ENCODE peak calls at places on chromosomes 5 and 9, in ten cellular contexts. One of them, this sample, is unnamed.
A peak's percentile ranks its signal among the peaks of the same experiment; 100 is the strongest.

GRCh38 chr5:149475777-149476176 is 75.5 kb downstream of the CSNK1A1 start:
- DNase-seq in NT2/D1: no peak
- DNase-seq in activated CD4-positive, CD25-positive, alpha-beta regulatory T cell treated with anti-CD3 and anti-CD28 coated beads, Interleukin-2, amount 50 U/mL, for 72 hours: no peak
- DNase-seq in activated T-cell treated with anti-CD3 and anti-CD28 coated beads, Interleukin-2, amount 50 U/mL, for 72 hours: no peak
- DNase-seq in activated CD4-positive, alpha-beta T cell treated with anti-CD3 and anti-CD28 coated beads, Interleukin-2, amount 50 U/mL, for 1 hour: no peak
- DNase-seq in H9: no peak
- DNase-seq in ecto neural progenitor cell: no peak
- DNase-seq in BJ: no peak
- DNase-seq in tibial nerve: no peak
- DNase-seq in KBM-7: no peak
- DNase-seq in this sample: no peak

GRCh38 chr5:33850100-33850594 is 41.6 kb downstream of the ADAMTS12 start:
- DNase-seq in tibial nerve: no peak
- DNase-seq in KBM-7: peak; percentile 2
- DNase-seq in activated CD4-positive, alpha-beta T cell treated with anti-CD3 and anti-CD28 coated beads, Interleukin-2, amount 50 U/mL, for 1 hour: peak; percentile 10
- DNase-seq in activated CD4-positive, CD25-positive, alpha-beta regulatory T cell treated with anti-CD3 and anti-CD28 coated beads, Interleukin-2, amount 50 U/mL, for 72 hours: peak; percentile 36
- DNase-seq in BJ: no peak
- DNase-seq in NT2/D1: peak; percentile 13
- DNase-seq in H9: peak; percentile 55
- DNase-seq in ecto neural progenitor cell: no peak
- DNase-seq in activated T-cell treated with anti-CD3 and anti-CD28 coated beads, Interleukin-2, amount 50 U/mL, for 72 hours: peak; percentile 50
- DNase-seq in this sample: no peak

GRCh38 chr9:21817176-21817575 is 14.7 kb downstream of the MTAP start:
- DNase-seq in activated CD4-positive, CD25-positive, alpha-beta regulatory T cell treated with anti-CD3 and anti-CD28 coated beads, Interleukin-2, amount 50 U/mL, for 72 hours: no peak
- DNase-seq in ecto neural progenitor cell: no peak
- DNase-seq in activated CD4-positive, alpha-beta T cell treated with anti-CD3 and anti-CD28 coated beads, Interleukin-2, amount 50 U/mL, for 1 hour: no peak
- DNase-seq in BJ: no peak
- DNase-seq in tibial nerve: no peak
- DNase-seq in NT2/D1: no peak
- DNase-seq in H9: no peak
- DNase-seq in activated T-cell treated with anti-CD3 and anti-CD28 coated beads, Interleukin-2, amount 50 U/mL, for 72 hours: no peak
- DNase-seq in KBM-7: peak; percentile 35
- DNase-seq in this sample: no peak

GRCh38 chr5:151678146-151678545 is 8.6 kb downstream of the SPARC start:
- DNase-seq in activated CD4-positive, alpha-beta T cell treated with anti-CD3 and anti-CD28 coated beads, Interleukin-2, amount 50 U/mL, for 1 hour: no peak
- DNase-seq in activated T-cell treated with anti-CD3 and anti-CD28 coated beads, Interleukin-2, amount 50 U/mL, for 72 hours: no peak
- DNase-seq in tibial nerve: no peak
- DNase-seq in BJ: no peak
- DNase-seq in activated CD4-positive, CD25-positive, alpha-beta regulatory T cell treated with anti-CD3 and anti-CD28 coated beads, Interleukin-2, amount 50 U/mL, for 72 hours: no peak
- DNase-seq in H9: no peak
- DNase-seq in ecto neural progenitor cell: no peak
- DNase-seq in NT2/D1: no peak
- DNase-seq in KBM-7: peak; percentile 20
- DNase-seq in this sample: no peak

GRCh38 chr5:148949871-148950863 is 112.7 kb downstream of the SH3TC2 start:
- DNase-seq in tibial nerve: no peak
- DNase-seq in activated CD4-positive, CD25-positive, alpha-beta regulatory T cell treated with anti-CD3 and anti-CD28 coated beads, Interleukin-2, amount 50 U/mL, for 72 hours: no peak
- DNase-seq in NT2/D1: no peak
- DNase-seq in ecto neural progenitor cell: no peak
- DNase-seq in activated T-cell treated with anti-CD3 and anti-CD28 coated beads, Interleukin-2, amount 50 U/mL, for 72 hours: no peak
- DNase-seq in KBM-7: no peak
- DNase-seq in H9: no peak
- DNase-seq in BJ: no peak
- DNase-seq in activated CD4-positive, alpha-beta T cell treated with anti-CD3 and anti-CD28 coated beads, Interleukin-2, amount 50 U/mL, for 1 hour: no peak
- DNase-seq in this sample: peak; percentile 75

GRCh38 chr5:135492319-135492626 is 40.1 kb upstream of the TIFAB start:
- DNase-seq in BJ: no peak
- DNase-seq in NT2/D1: no peak
- DNase-seq in ecto neural progenitor cell: no peak
- DNase-seq in tibial nerve: no peak
- DNase-seq in activated CD4-positive, alpha-beta T cell treated with anti-CD3 and anti-CD28 coated beads, Interleukin-2, amount 50 U/mL, for 1 hour: no peak
- DNase-seq in activated CD4-positive, CD25-positive, alpha-beta regulatory T cell treated with anti-CD3 and anti-CD28 coated beads, Interleukin-2, amount 50 U/mL, for 72 hours: no peak
- DNase-seq in KBM-7: no peak
- DNase-seq in H9: no peak
- DNase-seq in activated T-cell treated with anti-CD3 and anti-CD28 coated beads, Interleukin-2, amount 50 U/mL, for 72 hours: no peak
- DNase-seq in this sample: no peak

GRCh38 chr9:123355761-123356520 is at the start of gene CRB2:
- DNase-seq in tibial nerve: no peak
- DNase-seq in ecto neural progenitor cell: peak; percentile 89
- DNase-seq in activated T-cell treated with anti-CD3 and anti-CD28 coated beads, Interleukin-2, amount 50 U/mL, for 72 hours: no peak
- DNase-seq in NT2/D1: peak; percentile 80
- DNase-seq in BJ: no peak
- DNase-seq in KBM-7: no peak
- DNase-seq in activated CD4-positive, alpha-beta T cell treated with anti-CD3 and anti-CD28 coated beads, Interleukin-2, amount 50 U/mL, for 1 hour: no peak
- DNase-seq in H9: peak; percentile 87
- DNase-seq in activated CD4-positive, CD25-positive, alpha-beta regulatory T cell treated with anti-CD3 and anti-CD28 coated beads, Interleukin-2, amount 50 U/mL, for 72 hours: no peak
- DNase-seq in this sample: no peak

GRCh38 chr9:95091574-95091970 is 225.9 kb downstream of the FANCC start:
- DNase-seq in activated T-cell treated with anti-CD3 and anti-CD28 coated beads, Interleukin-2, amount 50 U/mL, for 72 hours: no peak
- DNase-seq in BJ: peak; percentile 86
- DNase-seq in tibial nerve: no peak
- DNase-seq in activated CD4-positive, CD25-positive, alpha-beta regulatory T cell treated with anti-CD3 and anti-CD28 coated beads, Interleukin-2, amount 50 U/mL, for 72 hours: no peak
- DNase-seq in NT2/D1: no peak
- DNase-seq in KBM-7: no peak
- DNase-seq in ecto neural progenitor cell: no peak
- DNase-seq in activated CD4-positive, alpha-beta T cell treated with anti-CD3 and anti-CD28 coated beads, Interleukin-2, amount 50 U/mL, for 1 hour: no peak
- DNase-seq in H9: no peak
- DNase-seq in this sample: no peak

GRCh38 chr9:114538241-114538640 is 33.0 kb upstream of the WHRN start:
- DNase-seq in activated T-cell treated with anti-CD3 and anti-CD28 coated beads, Interleukin-2, amount 50 U/mL, for 72 hours: peak; percentile 6
- DNase-seq in KBM-7: peak; percentile 25
- DNase-seq in tibial nerve: no peak
- DNase-seq in activated CD4-positive, alpha-beta T cell treated with anti-CD3 and anti-CD28 coated beads, Interleukin-2, amount 50 U/mL, for 1 hour: peak; percentile 14
- DNase-seq in NT2/D1: no peak
- DNase-seq in ecto neural progenitor cell: no peak
- DNase-seq in activated CD4-positive, CD25-positive, alpha-beta regulatory T cell treated with anti-CD3 and anti-CD28 coated beads, Interleukin-2, amount 50 U/mL, for 72 hours: no peak
- DNase-seq in BJ: no peak
- DNase-seq in H9: peak; percentile 78
- DNase-seq in this sample: no peak

GRCh38 chr9:99023831-99024230 is 80.1 kb downstream of the COL15A1 start:
- DNase-seq in activated CD4-positive, CD25-positive, alpha-beta regulatory T cell treated with anti-CD3 and anti-CD28 coated beads, Interleukin-2, amount 50 U/mL, for 72 hours: no peak
- DNase-seq in KBM-7: no peak
- DNase-seq in H9: no peak
- DNase-seq in tibial nerve: peak; percentile 44
- DNase-seq in NT2/D1: no peak
- DNase-seq in activated T-cell treated with anti-CD3 and anti-CD28 coated beads, Interleukin-2, amount 50 U/mL, for 72 hours: no peak
- DNase-seq in BJ: no peak
- DNase-seq in activated CD4-positive, alpha-beta T cell treated with anti-CD3 and anti-CD28 coated beads, Interleukin-2, amount 50 U/mL, for 1 hour: no peak
- DNase-seq in ecto neural progenitor cell: peak; percentile 36
- DNase-seq in this sample: peak; percentile 8

GRCh38 chr5:96243203-96243602 is 189.8 kb downstream of the PCSK1 start:
- DNase-seq in NT2/D1: no peak
- DNase-seq in tibial nerve: no peak
- DNase-seq in ecto neural progenitor cell: no peak
- DNase-seq in H9: no peak
- DNase-seq in activated T-cell treated with anti-CD3 and anti-CD28 coated beads, Interleukin-2, amount 50 U/mL, for 72 hours: no peak
- DNase-seq in activated CD4-positive, alpha-beta T cell treated with anti-CD3 and anti-CD28 coated beads, Interleukin-2, amount 50 U/mL, for 1 hour: no peak
- DNase-seq in BJ: no peak
- DNase-seq in activated CD4-positive, CD25-positive, alpha-beta regulatory T cell treated with anti-CD3 and anti-CD28 coated beads, Interleukin-2, amount 50 U/mL, for 72 hours: no peak
- DNase-seq in KBM-7: no peak
- DNase-seq in this sample: no peak

GRCh38 chr9:16640649-16641048 is 229.8 kb downstream of the BNC2 start:
- DNase-seq in activated CD4-positive, alpha-beta T cell treated with anti-CD3 and anti-CD28 coated beads, Interleukin-2, amount 50 U/mL, for 1 hour: no peak
- DNase-seq in tibial nerve: no peak
- DNase-seq in NT2/D1: no peak
- DNase-seq in H9: no peak
- DNase-seq in KBM-7: no peak
- DNase-seq in BJ: no peak
- DNase-seq in activated T-cell treated with anti-CD3 and anti-CD28 coated beads, Interleukin-2, amount 50 U/mL, for 72 hours: no peak
- DNase-seq in ecto neural progenitor cell: no peak
- DNase-seq in activated CD4-positive, CD25-positive, alpha-beta regulatory T cell treated with anti-CD3 and anti-CD28 coated beads, Interleukin-2, amount 50 U/mL, for 72 hours: no peak
- DNase-seq in this sample: no peak

GRCh38 chr5:40667171-40667663 is 12.5 kb upstream of the PTGER4 start:
- DNase-seq in activated CD4-positive, CD25-positive, alpha-beta regulatory T cell treated with anti-CD3 and anti-CD28 coated beads, Interleukin-2, amount 50 U/mL, for 72 hours: no peak
- DNase-seq in activated CD4-positive, alpha-beta T cell treated with anti-CD3 and anti-CD28 coated beads, Interleukin-2, amount 50 U/mL, for 1 hour: no peak
- DNase-seq in tibial nerve: no peak
- DNase-seq in activated T-cell treated with anti-CD3 and anti-CD28 coated beads, Interleukin-2, amount 50 U/mL, for 72 hours: no peak
- DNase-seq in KBM-7: no peak
- DNase-seq in ecto neural progenitor cell: no peak
- DNase-seq in H9: no peak
- DNase-seq in BJ: no peak
- DNase-seq in NT2/D1: no peak
- DNase-seq in this sample: no peak

GRCh38 chr5:153222956-153223355 is 267.5 kb upstream of the GRIA1 start:
- DNase-seq in activated CD4-positive, alpha-beta T cell treated with anti-CD3 and anti-CD28 coated beads, Interleukin-2, amount 50 U/mL, for 1 hour: no peak
- DNase-seq in activated CD4-positive, CD25-positive, alpha-beta regulatory T cell treated with anti-CD3 and anti-CD28 coated beads, Interleukin-2, amount 50 U/mL, for 72 hours: no peak
- DNase-seq in H9: no peak
- DNase-seq in NT2/D1: no peak
- DNase-seq in BJ: no peak
- DNase-seq in tibial nerve: no peak
- DNase-seq in activated T-cell treated with anti-CD3 and anti-CD28 coated beads, Interleukin-2, amount 50 U/mL, for 72 hours: no peak
- DNase-seq in KBM-7: no peak
- DNase-seq in ecto neural progenitor cell: no peak
- DNase-seq in this sample: no peak

GRCh38 chr9:106956971-106957370 is 94.0 kb downstream of the ZNF462 start:
- DNase-seq in H9: no peak
- DNase-seq in activated T-cell treated with anti-CD3 and anti-CD28 coated beads, Interleukin-2, amount 50 U/mL, for 72 hours: no peak
- DNase-seq in NT2/D1: no peak
- DNase-seq in KBM-7: no peak
- DNase-seq in ecto neural progenitor cell: no peak
- DNase-seq in BJ: no peak
- DNase-seq in activated CD4-positive, CD25-positive, alpha-beta regulatory T cell treated with anti-CD3 and anti-CD28 coated beads, Interleukin-2, amount 50 U/mL, for 72 hours: no peak
- DNase-seq in activated CD4-positive, alpha-beta T cell treated with anti-CD3 and anti-CD28 coated beads, Interleukin-2, amount 50 U/mL, for 1 hour: no peak
- DNase-seq in tibial nerve: no peak
- DNase-seq in this sample: no peak

GRCh38 chr9:14907360-14907685 is 2.9 kb downstream of the FREM1 start:
- DNase-seq in activated CD4-positive, alpha-beta T cell treated with anti-CD3 and anti-CD28 coated beads, Interleukin-2, amount 50 U/mL, for 1 hour: no peak
- DNase-seq in tibial nerve: no peak
- DNase-seq in BJ: no peak
- DNase-seq in KBM-7: no peak
- DNase-seq in H9: peak; percentile 35
- DNase-seq in activated T-cell treated with anti-CD3 and anti-CD28 coated beads, Interleukin-2, amount 50 U/mL, for 72 hours: no peak
- DNase-seq in NT2/D1: peak; percentile 28
- DNase-seq in ecto neural progenitor cell: peak; percentile 57
- DNase-seq in activated CD4-positive, CD25-positive, alpha-beta regulatory T cell treated with anti-CD3 and anti-CD28 coated beads, Interleukin-2, amount 50 U/mL, for 72 hours: no peak
- DNase-seq in this sample: no peak

GRCh38 chr9:34610434-34611206 is 1.3 kb downstream of the RPP25L start:
- DNase-seq in activated T-cell treated with anti-CD3 and anti-CD28 coated beads, Interleukin-2, amount 50 U/mL, for 72 hours: no peak
- DNase-seq in activated CD4-positive, alpha-beta T cell treated with anti-CD3 and anti-CD28 coated beads, Interleukin-2, amount 50 U/mL, for 1 hour: no peak
- DNase-seq in tibial nerve: no peak
- DNase-seq in NT2/D1: no peak
- DNase-seq in BJ: no peak
- DNase-seq in activated CD4-positive, CD25-positive, alpha-beta regulatory T cell treated with anti-CD3 and anti-CD28 coated beads, Interleukin-2, amount 50 U/mL, for 72 hours: no peak
- DNase-seq in H9: peak; percentile 30
- DNase-seq in KBM-7: peak; percentile 51
- DNase-seq in ecto neural progenitor cell: no peak
- DNase-seq in this sample: peak; percentile 56

GRCh38 chr9:136847065-136847826 is 2.0 kb upstream of the PHPT1 start:
- DNase-seq in KBM-7: no peak
- DNase-seq in BJ: no peak
- DNase-seq in activated T-cell treated with anti-CD3 and anti-CD28 coated beads, Interleukin-2, amount 50 U/mL, for 72 hours: peak; percentile 28
- DNase-seq in ecto neural progenitor cell: peak; percentile 87
- DNase-seq in tibial nerve: peak; percentile 31
- DNase-seq in activated CD4-positive, alpha-beta T cell treated with anti-CD3 and anti-CD28 coated beads, Interleukin-2, amount 50 U/mL, for 1 hour: no peak
- DNase-seq in H9: peak; percentile 93
- DNase-seq in NT2/D1: peak; percentile 77
- DNase-seq in activated CD4-positive, CD25-positive, alpha-beta regulatory T cell treated with anti-CD3 and anti-CD28 coated beads, Interleukin-2, amount 50 U/mL, for 72 hours: no peak
- DNase-seq in this sample: no peak

GRCh38 chr5:159097461-159098284 is 2.0 kb downstream of the EBF1 start:
- DNase-seq in ecto neural progenitor cell: peak; percentile 70
- DNase-seq in activated CD4-positive, alpha-beta T cell treated with anti-CD3 and anti-CD28 coated beads, Interleukin-2, amount 50 U/mL, for 1 hour: no peak
- DNase-seq in KBM-7: no peak
- DNase-seq in BJ: no peak
- DNase-seq in H9: peak; percentile 39
- DNase-seq in activated CD4-positive, CD25-positive, alpha-beta regulatory T cell treated with anti-CD3 and anti-CD28 coated beads, Interleukin-2, amount 50 U/mL, for 72 hours: no peak
- DNase-seq in activated T-cell treated with anti-CD3 and anti-CD28 coated beads, Interleukin-2, amount 50 U/mL, for 72 hours: no peak
- DNase-seq in tibial nerve: peak; percentile 43
- DNase-seq in NT2/D1: no peak
- DNase-seq in this sample: peak; percentile 64

GRCh38 chr5:112776301-112776856 is 38.7 kb downstream of the APC start:
- DNase-seq in activated T-cell treated with anti-CD3 and anti-CD28 coated beads, Interleukin-2, amount 50 U/mL, for 72 hours: no peak
- DNase-seq in BJ: peak; percentile 31
- DNase-seq in ecto neural progenitor cell: no peak
- DNase-seq in activated CD4-positive, alpha-beta T cell treated with anti-CD3 and anti-CD28 coated beads, Interleukin-2, amount 50 U/mL, for 1 hour: no peak
- DNase-seq in tibial nerve: no peak
- DNase-seq in activated CD4-positive, CD25-positive, alpha-beta regulatory T cell treated with anti-CD3 and anti-CD28 coated beads, Interleukin-2, amount 50 U/mL, for 72 hours: no peak
- DNase-seq in H9: no peak
- DNase-seq in NT2/D1: no peak
- DNase-seq in KBM-7: no peak
- DNase-seq in this sample: no peak

GRCh38 chr5:38843665-38844064 is 2.1 kb upstream of the OSMR start:
- DNase-seq in ecto neural progenitor cell: no peak
- DNase-seq in tibial nerve: no peak
- DNase-seq in activated CD4-positive, CD25-positive, alpha-beta regulatory T cell treated with anti-CD3 and anti-CD28 coated beads, Interleukin-2, amount 50 U/mL, for 72 hours: no peak
- DNase-seq in activated T-cell treated with anti-CD3 and anti-CD28 coated beads, Interleukin-2, amount 50 U/mL, for 72 hours: no peak
- DNase-seq in KBM-7: no peak
- DNase-seq in activated CD4-positive, alpha-beta T cell treated with anti-CD3 and anti-CD28 coated beads, Interleukin-2, amount 50 U/mL, for 1 hour: no peak
- DNase-seq in BJ: no peak
- DNase-seq in NT2/D1: no peak
- DNase-seq in H9: no peak
- DNase-seq in this sample: no peak

GRCh38 chr5:115170128-115170923 is 618 bp upstream of the TRIM36 start:
- DNase-seq in H9: no peak
- DNase-seq in BJ: no peak
- DNase-seq in ecto neural progenitor cell: peak; percentile 78
- DNase-seq in activated T-cell treated with anti-CD3 and anti-CD28 coated beads, Interleukin-2, amount 50 U/mL, for 72 hours: peak; percentile 19
- DNase-seq in activated CD4-positive, CD25-positive, alpha-beta regulatory T cell treated with anti-CD3 and anti-CD28 coated beads, Interleukin-2, amount 50 U/mL, for 72 hours: no peak
- DNase-seq in activated CD4-positive, alpha-beta T cell treated with anti-CD3 and anti-CD28 coated beads, Interleukin-2, amount 50 U/mL, for 1 hour: no peak
- DNase-seq in KBM-7: peak; percentile 66
- DNase-seq in tibial nerve: no peak
- DNase-seq in NT2/D1: no peak
- DNase-seq in this sample: no peak

GRCh38 chr5:139116256-139116655 is 81.9 kb downstream of the SIL1 start:
- DNase-seq in tibial nerve: no peak
- DNase-seq in KBM-7: no peak
- DNase-seq in activated CD4-positive, alpha-beta T cell treated with anti-CD3 and anti-CD28 coated beads, Interleukin-2, amount 50 U/mL, for 1 hour: no peak
- DNase-seq in NT2/D1: no peak
- DNase-seq in ecto neural progenitor cell: no peak
- DNase-seq in activated T-cell treated with anti-CD3 and anti-CD28 coated beads, Interleukin-2, amount 50 U/mL, for 72 hours: no peak
- DNase-seq in activated CD4-positive, CD25-positive, alpha-beta regulatory T cell treated with anti-CD3 and anti-CD28 coated beads, Interleukin-2, amount 50 U/mL, for 72 hours: no peak
- DNase-seq in BJ: no peak
- DNase-seq in H9: no peak
- DNase-seq in this sample: no peak

GRCh38 chr5:143635146-143635752 is 176.7 kb upstream of the HMHB1 start:
- DNase-seq in activated T-cell treated with anti-CD3 and anti-CD28 coated beads, Interleukin-2, amount 50 U/mL, for 72 hours: no peak
- DNase-seq in KBM-7: no peak
- DNase-seq in activated CD4-positive, alpha-beta T cell treated with anti-CD3 and anti-CD28 coated beads, Interleukin-2, amount 50 U/mL, for 1 hour: no peak
- DNase-seq in ecto neural progenitor cell: no peak
- DNase-seq in H9: no peak
- DNase-seq in tibial nerve: no peak
- DNase-seq in BJ: no peak
- DNase-seq in activated CD4-positive, CD25-positive, alpha-beta regulatory T cell treated with anti-CD3 and anti-CD28 coated beads, Interleukin-2, amount 50 U/mL, for 72 hours: no peak
- DNase-seq in NT2/D1: no peak
- DNase-seq in this sample: no peak

GRCh38 chr9:113621309-113621791 is 157.8 kb downstream of the RGS3 start:
- DNase-seq in activated CD4-positive, CD25-positive, alpha-beta regulatory T cell treated with anti-CD3 and anti-CD28 coated beads, Interleukin-2, amount 50 U/mL, for 72 hours: peak; percentile 15
- DNase-seq in H9: no peak
- DNase-seq in KBM-7: no peak
- DNase-seq in ecto neural progenitor cell: peak; percentile 65
- DNase-seq in NT2/D1: peak; percentile 46
- DNase-seq in tibial nerve: peak; percentile 56
- DNase-seq in activated CD4-positive, alpha-beta T cell treated with anti-CD3 and anti-CD28 coated beads, Interleukin-2, amount 50 U/mL, for 1 hour: no peak
- DNase-seq in activated T-cell treated with anti-CD3 and anti-CD28 coated beads, Interleukin-2, amount 50 U/mL, for 72 hours: no peak
- DNase-seq in BJ: peak; percentile 86
- DNase-seq in this sample: no peak

GRCh38 chr5:97838214-97838613 is 655.2 kb upstream of the RIOK2 start:
- DNase-seq in activated CD4-positive, alpha-beta T cell treated with anti-CD3 and anti-CD28 coated beads, Interleukin-2, amount 50 U/mL, for 1 hour: no peak
- DNase-seq in H9: no peak
- DNase-seq in ecto neural progenitor cell: no peak
- DNase-seq in KBM-7: peak; percentile 1
- DNase-seq in tibial nerve: no peak
- DNase-seq in activated T-cell treated with anti-CD3 and anti-CD28 coated beads, Interleukin-2, amount 50 U/mL, for 72 hours: no peak
- DNase-seq in activated CD4-positive, CD25-positive, alpha-beta regulatory T cell treated with anti-CD3 and anti-CD28 coated beads, Interleukin-2, amount 50 U/mL, for 72 hours: no peak
- DNase-seq in BJ: peak; percentile 93
- DNase-seq in NT2/D1: no peak
- DNase-seq in this sample: no peak

GRCh38 chr5:172078027-172078426 is 71.6 kb upstream of the FBXW11 start:
- DNase-seq in activated CD4-positive, alpha-beta T cell treated with anti-CD3 and anti-CD28 coated beads, Interleukin-2, amount 50 U/mL, for 1 hour: no peak
- DNase-seq in activated CD4-positive, CD25-positive, alpha-beta regulatory T cell treated with anti-CD3 and anti-CD28 coated beads, Interleukin-2, amount 50 U/mL, for 72 hours: no peak
- DNase-seq in H9: peak; percentile 17
- DNase-seq in BJ: no peak
- DNase-seq in tibial nerve: no peak
- DNase-seq in NT2/D1: no peak
- DNase-seq in activated T-cell treated with anti-CD3 and anti-CD28 coated beads, Interleukin-2, amount 50 U/mL, for 72 hours: no peak
- DNase-seq in KBM-7: no peak
- DNase-seq in ecto neural progenitor cell: peak; percentile 32
- DNase-seq in this sample: peak; percentile 74

GRCh38 chr5:53418409-53418808 is 62.0 kb upstream of the FST start:
- DNase-seq in tibial nerve: no peak
- DNase-seq in activated CD4-positive, alpha-beta T cell treated with anti-CD3 and anti-CD28 coated beads, Interleukin-2, amount 50 U/mL, for 1 hour: no peak
- DNase-seq in KBM-7: no peak
- DNase-seq in BJ: no peak
- DNase-seq in activated T-cell treated with anti-CD3 and anti-CD28 coated beads, Interleukin-2, amount 50 U/mL, for 72 hours: no peak
- DNase-seq in H9: no peak
- DNase-seq in activated CD4-positive, CD25-positive, alpha-beta regulatory T cell treated with anti-CD3 and anti-CD28 coated beads, Interleukin-2, amount 50 U/mL, for 72 hours: no peak
- DNase-seq in NT2/D1: peak; percentile 39
- DNase-seq in ecto neural progenitor cell: no peak
- DNase-seq in this sample: no peak